ENCODE peak calls at places on chromosome X, in eight cellular contexts. One of them, this sample, is unnamed.

GRCh38 chrX:8179653-8180052 is 8.6 kb upstream of the VCX2 start:
- DNase-seq in ELF-1: no peak
- DNase-seq in HS-5: no peak
- DNase-seq in GM04503: no peak
- DNase-seq in activated CD4-positive, alpha-beta T cell treated with anti-CD3 and anti-CD28 coated beads, Interleukin-2, amount 50 U/mL, for 24 hours: no peak
- DNase-seq in IMR-90: no peak
- DNase-seq in Panc1: no peak
- DNase-seq in A673: peak
- DNase-seq in this sample: no peak

GRCh38 chrX:56813318-56813837 is 84.3 kb downstream of the NBDY start:
- DNase-seq in ELF-1: no peak
- DNase-seq in HS-5: peak
- DNase-seq in GM04503: peak
- DNase-seq in activated CD4-positive, alpha-beta T cell treated with anti-CD3 and anti-CD28 coated beads, Interleukin-2, amount 50 U/mL, for 24 hours: no peak
- DNase-seq in IMR-90: peak
- DNase-seq in Panc1: no peak
- DNase-seq in A673: no peak
- DNase-seq in this sample: peak

GRCh38 chrX:13364230-13364629 is 44.4 kb upstream of the ATXN3L start:
- DNase-seq in ELF-1: no peak
- DNase-seq in HS-5: no peak
- DNase-seq in GM04503: no peak
- DNase-seq in activated CD4-positive, alpha-beta T cell treated with anti-CD3 and anti-CD28 coated beads, Interleukin-2, amount 50 U/mL, for 24 hours: no peak
- DNase-seq in IMR-90: no peak
- DNase-seq in Panc1: no peak
- DNase-seq in A673: no peak
- DNase-seq in this sample: no peak

GRCh38 chrX:20265221-20265725 is 1.4 kb downstream of the RPS6KA3 start:
- DNase-seq in ELF-1: peak
- DNase-seq in HS-5: no peak
- DNase-seq in GM04503: no peak
- DNase-seq in activated CD4-positive, alpha-beta T cell treated with anti-CD3 and anti-CD28 coated beads, Interleukin-2, amount 50 U/mL, for 24 hours: peak
- DNase-seq in IMR-90: peak
- DNase-seq in Panc1: no peak
- DNase-seq in A673: peak
- DNase-seq in this sample: peak

GRCh38 chrX:13662537-13662841 is 9.5 kb downstream of the TCEANC start:
- DNase-seq in ELF-1: no peak
- DNase-seq in HS-5: no peak
- DNase-seq in GM04503: peak
- DNase-seq in activated CD4-positive, alpha-beta T cell treated with anti-CD3 and anti-CD28 coated beads, Interleukin-2, amount 50 U/mL, for 24 hours: no peak
- DNase-seq in IMR-90: peak
- DNase-seq in Panc1: no peak
- DNase-seq in A673: no peak
- DNase-seq in this sample: no peak

GRCh38 chrX:71657267-71657666 is 10.1 kb upstream of the LOC101059915 start:
- DNase-seq in ELF-1: no peak
- DNase-seq in HS-5: no peak
- DNase-seq in GM04503: no peak
- DNase-seq in activated CD4-positive, alpha-beta T cell treated with anti-CD3 and anti-CD28 coated beads, Interleukin-2, amount 50 U/mL, for 24 hours: no peak
- DNase-seq in IMR-90: no peak
- DNase-seq in Panc1: no peak
- DNase-seq in A673: no peak
- DNase-seq in this sample: no peak

GRCh38 chrX:135931644-135932487 is 38.4 kb downstream of the SAGE1 start:
- DNase-seq in ELF-1: peak
- DNase-seq in HS-5: no peak
- DNase-seq in GM04503: no peak
- DNase-seq in activated CD4-positive, alpha-beta T cell treated with anti-CD3 and anti-CD28 coated beads, Interleukin-2, amount 50 U/mL, for 24 hours: peak
- DNase-seq in IMR-90: peak
- DNase-seq in Panc1: peak
- DNase-seq in A673: peak
- DNase-seq in this sample: no peak

GRCh38 chrX:34638116-34638515 is 19.0 kb downstream of the TMEM47 start:
- DNase-seq in ELF-1: peak
- DNase-seq in HS-5: no peak
- DNase-seq in GM04503: no peak
- DNase-seq in activated CD4-positive, alpha-beta T cell treated with anti-CD3 and anti-CD28 coated beads, Interleukin-2, amount 50 U/mL, for 24 hours: no peak
- DNase-seq in IMR-90: peak
- DNase-seq in Panc1: no peak
- DNase-seq in A673: peak
- DNase-seq in this sample: no peak

GRCh38 chrX:1323315-1323714 is 13.3 kb upstream of the IL3RA start:
- DNase-seq in ELF-1: peak
- DNase-seq in HS-5: no peak
- DNase-seq in GM04503: no peak
- DNase-seq in activated CD4-positive, alpha-beta T cell treated with anti-CD3 and anti-CD28 coated beads, Interleukin-2, amount 50 U/mL, for 24 hours: no peak
- DNase-seq in IMR-90: no peak
- DNase-seq in Panc1: peak
- DNase-seq in A673: peak
- DNase-seq in this sample: no peak